ENCODE peak calls at places on chromosomes 2 and 18, in six cellular contexts. K, R, F, S, J and B are unnamed samples.

GRCh38 chr18:42892181-42892580 is 223.3 kb downstream of the RIT2 start:
- DNase-seq in F (no peak), R (no peak), K (no peak), J (no peak), S (no peak), B (no peak)

GRCh38 chr2:147173186-147173575 is 671.6 kb upstream of the ACVR2A start:
- DNase-seq in K (no peak), J (no peak), F (no peak), S (no peak), R (no peak), B (no peak)

GRCh38 chr2:224869601-224870000 is 153.4 kb upstream of the CCDC195 start:
- DNase-seq in K (no peak), S (no peak), R (no peak), F (no peak), J (no peak), B (no peak)

GRCh38 chr18:72830109-72830508 is 37.7 kb downstream of the NETO1 start:
- DNase-seq in J (peak), R (peak), S (peak), F (no peak), K (peak), B (no peak)

GRCh38 chr2:60091884-60092283 is 461.6 kb downstream of the BCL11A start:
- DNase-seq in K (no peak), J (no peak), R (no peak), F (no peak), S (no peak), B (no peak)

GRCh38 chr2:142294225-142294624 is 163.4 kb upstream of the LRP1B start:
- DNase-seq in K (no peak), S (no peak), R (no peak), J (no peak), F (no peak), B (no peak)

GRCh38 chr2:989766-990467 is 39.3 kb downstream of the SNTG2 start:
- DNase-seq in K (no peak), S (no peak), J (no peak), F (no peak), R (peak), B (no peak)

GRCh38 chr2:233331536-233331935 is 22.8 kb upstream of the DGKD start:
- DNase-seq in S (peak), R (no peak), F (peak), J (peak), K (no peak), B (no peak)

GRCh38 chr18:3757361-3757760 is 307.4 kb downstream of the TGIF1 start:
- DNase-seq in J (no peak), K (no peak), F (no peak), S (no peak), R (no peak), B (no peak)

GRCh38 chr2:239116456-239117246 is 268.8 kb downstream of the TWIST2 start:
- DNase-seq in S (no peak), R (no peak), F (no peak), K (no peak), J (no peak), B (no peak)